ENCODE peak calls at places on chromosomes 13 and 19, in ten cellular contexts. One of them, this sample, is unnamed.
A peak's percentile ranks its signal among the peaks of the same experiment; 100 is the strongest.

GRCh38 chr13:105050696-105051095 is 1484.8 kb downstream of the EFNB2 start:
- DNase-seq in CD8-positive, alpha-beta T cell: no peak
- DNase-seq in GF-D8: no peak
- DNase-seq in RPMI8226: no peak
- DNase-seq in stimulated activated CD4-positive, alpha-beta T cell treated with anti-CD3 and anti-CD28 coated beads, Interleukin-2, amount 100 ng/mL, for 48 hours: no peak
- DNase-seq in iris pigment epithelial cell: peak; percentile 39
- DNase-seq in iPS-NIHi11: no peak
- DNase-seq in caudate nucleus: no peak
- DNase-seq in fibroblast of lung: peak; percentile 68
- DNase-seq in HT-29: no peak
- DNase-seq in this sample: no peak

GRCh38 chr19:24071078-24071477 is 15.9 kb upstream of the ZNF254 start:
- DNase-seq in CD8-positive, alpha-beta T cell: no peak
- DNase-seq in GF-D8: no peak
- DNase-seq in RPMI8226: no peak
- DNase-seq in stimulated activated CD4-positive, alpha-beta T cell treated with anti-CD3 and anti-CD28 coated beads, Interleukin-2, amount 100 ng/mL, for 48 hours: no peak
- DNase-seq in iris pigment epithelial cell: no peak
- DNase-seq in iPS-NIHi11: no peak
- DNase-seq in caudate nucleus: no peak
- DNase-seq in fibroblast of lung: no peak
- DNase-seq in HT-29: no peak
- DNase-seq in this sample: no peak

GRCh38 chr19:18160441-18160791 is 7.5 kb downstream of the PIK3R2 start:
- DNase-seq in CD8-positive, alpha-beta T cell: no peak
- DNase-seq in GF-D8: no peak
- DNase-seq in RPMI8226: no peak
- DNase-seq in stimulated activated CD4-positive, alpha-beta T cell treated with anti-CD3 and anti-CD28 coated beads, Interleukin-2, amount 100 ng/mL, for 48 hours: no peak
- DNase-seq in iris pigment epithelial cell: no peak
- DNase-seq in iPS-NIHi11: no peak
- DNase-seq in caudate nucleus: no peak
- DNase-seq in fibroblast of lung: no peak
- DNase-seq in HT-29: no peak
- DNase-seq in this sample: no peak

GRCh38 chr19:18745012-18745735 is 45.9 kb downstream of the COMP start:
- DNase-seq in CD8-positive, alpha-beta T cell: no peak
- DNase-seq in GF-D8: no peak
- DNase-seq in RPMI8226: no peak
- DNase-seq in stimulated activated CD4-positive, alpha-beta T cell treated with anti-CD3 and anti-CD28 coated beads, Interleukin-2, amount 100 ng/mL, for 48 hours: no peak
- DNase-seq in iris pigment epithelial cell: no peak
- DNase-seq in iPS-NIHi11: no peak
- DNase-seq in caudate nucleus: no peak
- DNase-seq in fibroblast of lung: no peak
- DNase-seq in HT-29: no peak
- DNase-seq in this sample: no peak

GRCh38 chr13:79423801-79424642 is 18.0 kb upstream of the RBM26 start:
- DNase-seq in CD8-positive, alpha-beta T cell: no peak
- DNase-seq in GF-D8: peak; percentile 62
- DNase-seq in RPMI8226: peak; percentile 31
- DNase-seq in stimulated activated CD4-positive, alpha-beta T cell treated with anti-CD3 and anti-CD28 coated beads, Interleukin-2, amount 100 ng/mL, for 48 hours: no peak
- DNase-seq in iris pigment epithelial cell: peak; percentile 65
- DNase-seq in iPS-NIHi11: peak; percentile 15
- DNase-seq in caudate nucleus: no peak
- DNase-seq in fibroblast of lung: peak; percentile 47
- DNase-seq in HT-29: peak; percentile 75
- DNase-seq in this sample: no peak

GRCh38 chr19:50728084-50728737 is 5.0 kb downstream of the CLEC11A start:
- DNase-seq in CD8-positive, alpha-beta T cell: peak; percentile 61
- DNase-seq in GF-D8: peak; percentile 96
- DNase-seq in RPMI8226: peak; percentile 80
- DNase-seq in stimulated activated CD4-positive, alpha-beta T cell treated with anti-CD3 and anti-CD28 coated beads, Interleukin-2, amount 100 ng/mL, for 48 hours: peak; percentile 58
- DNase-seq in iris pigment epithelial cell: peak; percentile 92
- DNase-seq in iPS-NIHi11: peak; percentile 85
- DNase-seq in caudate nucleus: no peak
- DNase-seq in fibroblast of lung: peak; percentile 33
- DNase-seq in HT-29: no peak
- DNase-seq in this sample: no peak

GRCh38 chr19:47882890-47883289 is 3.2 kb downstream of the SULT2A1 start:
- DNase-seq in CD8-positive, alpha-beta T cell: no peak
- DNase-seq in GF-D8: no peak
- DNase-seq in RPMI8226: no peak
- DNase-seq in stimulated activated CD4-positive, alpha-beta T cell treated with anti-CD3 and anti-CD28 coated beads, Interleukin-2, amount 100 ng/mL, for 48 hours: no peak
- DNase-seq in iris pigment epithelial cell: no peak
- DNase-seq in iPS-NIHi11: no peak
- DNase-seq in caudate nucleus: no peak
- DNase-seq in fibroblast of lung: no peak
- DNase-seq in HT-29: no peak
- DNase-seq in this sample: no peak

GRCh38 chr19:7870571-7871279 is 3.5 kb downstream of the PRR36 start:
- DNase-seq in CD8-positive, alpha-beta T cell: no peak
- DNase-seq in GF-D8: peak; percentile 89
- DNase-seq in RPMI8226: peak; percentile 97
- DNase-seq in stimulated activated CD4-positive, alpha-beta T cell treated with anti-CD3 and anti-CD28 coated beads, Interleukin-2, amount 100 ng/mL, for 48 hours: peak; percentile 39
- DNase-seq in iris pigment epithelial cell: peak; percentile 43
- DNase-seq in iPS-NIHi11: no peak
- DNase-seq in caudate nucleus: no peak
- DNase-seq in fibroblast of lung: peak; percentile 27
- DNase-seq in HT-29: peak; percentile 78
- DNase-seq in this sample: no peak

GRCh38 chr13:99380921-99381645 is 73.9 kb upstream of the GPR183 start:
- DNase-seq in CD8-positive, alpha-beta T cell: peak; percentile 41
- DNase-seq in GF-D8: no peak
- DNase-seq in RPMI8226: no peak
- DNase-seq in stimulated activated CD4-positive, alpha-beta T cell treated with anti-CD3 and anti-CD28 coated beads, Interleukin-2, amount 100 ng/mL, for 48 hours: peak; percentile 51
- DNase-seq in iris pigment epithelial cell: no peak
- DNase-seq in iPS-NIHi11: no peak
- DNase-seq in caudate nucleus: no peak
- DNase-seq in fibroblast of lung: peak; percentile 2
- DNase-seq in HT-29: no peak
- DNase-seq in this sample: no peak

GRCh38 chr19:6532244-6532999 is 1.6 kb downstream of the TNFSF9 start:
- DNase-seq in CD8-positive, alpha-beta T cell: no peak
- DNase-seq in GF-D8: peak; percentile 32
- DNase-seq in RPMI8226: peak; percentile 73
- DNase-seq in stimulated activated CD4-positive, alpha-beta T cell treated with anti-CD3 and anti-CD28 coated beads, Interleukin-2, amount 100 ng/mL, for 48 hours: no peak
- DNase-seq in iris pigment epithelial cell: no peak
- DNase-seq in iPS-NIHi11: no peak
- DNase-seq in caudate nucleus: no peak
- DNase-seq in fibroblast of lung: no peak
- DNase-seq in HT-29: no peak
- DNase-seq in this sample: peak; percentile 50

GRCh38 chr13:66519259-66519658 is 710.9 kb downstream of the PCDH9 start:
- DNase-seq in CD8-positive, alpha-beta T cell: no peak
- DNase-seq in GF-D8: no peak
- DNase-seq in RPMI8226: no peak
- DNase-seq in stimulated activated CD4-positive, alpha-beta T cell treated with anti-CD3 and anti-CD28 coated beads, Interleukin-2, amount 100 ng/mL, for 48 hours: no peak
- DNase-seq in iris pigment epithelial cell: no peak
- DNase-seq in iPS-NIHi11: no peak
- DNase-seq in caudate nucleus: no peak
- DNase-seq in fibroblast of lung: no peak
- DNase-seq in HT-29: no peak
- DNase-seq in this sample: no peak

GRCh38 chr13:113291997-113292862 is 4.8 kb upstream of the LAMP1 start:
- DNase-seq in CD8-positive, alpha-beta T cell: no peak
- DNase-seq in GF-D8: peak; percentile 34
- DNase-seq in RPMI8226: no peak
- DNase-seq in stimulated activated CD4-positive, alpha-beta T cell treated with anti-CD3 and anti-CD28 coated beads, Interleukin-2, amount 100 ng/mL, for 48 hours: peak; percentile 17
- DNase-seq in iris pigment epithelial cell: peak; percentile 32
- DNase-seq in iPS-NIHi11: peak; percentile 70
- DNase-seq in caudate nucleus: no peak
- DNase-seq in fibroblast of lung: peak; percentile 22
- DNase-seq in HT-29: no peak
- DNase-seq in this sample: no peak

GRCh38 chr19:56864443-56865125 is 24.1 kb upstream of the PEG3 start:
- DNase-seq in CD8-positive, alpha-beta T cell: no peak
- DNase-seq in GF-D8: no peak
- DNase-seq in RPMI8226: no peak
- DNase-seq in stimulated activated CD4-positive, alpha-beta T cell treated with anti-CD3 and anti-CD28 coated beads, Interleukin-2, amount 100 ng/mL, for 48 hours: no peak
- DNase-seq in iris pigment epithelial cell: no peak
- DNase-seq in iPS-NIHi11: no peak
- DNase-seq in caudate nucleus: no peak
- DNase-seq in fibroblast of lung: no peak
- DNase-seq in HT-29: no peak
- DNase-seq in this sample: no peak

GRCh38 chr19:4669723-4670480 is at the start of gene MYDGF:
- DNase-seq in CD8-positive, alpha-beta T cell: peak; percentile 88
- DNase-seq in GF-D8: peak; percentile 64
- DNase-seq in RPMI8226: peak; percentile 95
- DNase-seq in stimulated activated CD4-positive, alpha-beta T cell treated with anti-CD3 and anti-CD28 coated beads, Interleukin-2, amount 100 ng/mL, for 48 hours: peak; percentile 91
- DNase-seq in iris pigment epithelial cell: peak; percentile 91
- DNase-seq in iPS-NIHi11: peak; percentile 100
- DNase-seq in caudate nucleus: peak; percentile 4
- DNase-seq in fibroblast of lung: peak; percentile 84
- DNase-seq in HT-29: peak; percentile 76
- DNase-seq in this sample: peak; percentile 100